ENCODE peak calls at places on chromosomes 12 and 14, in eight cellular contexts. One of them, this sample, is unnamed.
A peak's percentile ranks its signal among the peaks of the same experiment; 100 is the strongest.

GRCh38 chr12:94168041-94168440 is 19.7 kb downstream of the PLXNC1 start:
- DNase-seq in CD8-positive, alpha-beta T cell: no peak
- DNase-seq in gastrocnemius medialis: no peak
- DNase-seq in fibroblast of pulmonary artery: no peak
- DNase-seq in bronchial epithelial cell: no peak
- DNase-seq in MM.1S: no peak
- DNase-seq in OCI-LY7: no peak
- DNase-seq in A549: no peak
- DNase-seq in this sample: peak; percentile 35

GRCh38 chr12:5374691-5375090 is 57.2 kb upstream of the NTF3 start:
- DNase-seq in CD8-positive, alpha-beta T cell: no peak
- DNase-seq in gastrocnemius medialis: no peak
- DNase-seq in fibroblast of pulmonary artery: no peak
- DNase-seq in bronchial epithelial cell: no peak
- DNase-seq in MM.1S: no peak
- DNase-seq in OCI-LY7: no peak
- DNase-seq in A549: no peak
- DNase-seq in this sample: no peak

GRCh38 chr12:21500786-21501257 is 613 bp downstream of the RECQL start:
- DNase-seq in CD8-positive, alpha-beta T cell: no peak
- DNase-seq in gastrocnemius medialis: no peak
- DNase-seq in fibroblast of pulmonary artery: no peak
- DNase-seq in bronchial epithelial cell: no peak
- DNase-seq in MM.1S: no peak
- DNase-seq in OCI-LY7: peak; percentile 55
- DNase-seq in A549: no peak
- DNase-seq in this sample: no peak

GRCh38 chr12:64749466-64750202 is 9.6 kb downstream of the GNS start:
- DNase-seq in CD8-positive, alpha-beta T cell: no peak
- DNase-seq in gastrocnemius medialis: no peak
- DNase-seq in fibroblast of pulmonary artery: no peak
- DNase-seq in bronchial epithelial cell: no peak
- DNase-seq in MM.1S: no peak
- DNase-seq in OCI-LY7: no peak
- DNase-seq in A549: no peak
- DNase-seq in this sample: no peak

GRCh38 chr12:14892726-14893442 is 7.2 kb upstream of the MGP start:
- DNase-seq in CD8-positive, alpha-beta T cell: no peak
- DNase-seq in gastrocnemius medialis: peak; percentile 65
- DNase-seq in fibroblast of pulmonary artery: peak; percentile 71
- DNase-seq in bronchial epithelial cell: no peak
- DNase-seq in MM.1S: no peak
- DNase-seq in OCI-LY7: peak; percentile 15
- DNase-seq in A549: peak; percentile 31
- DNase-seq in this sample: peak; percentile 54

GRCh38 chr12:11725616-11726015 is 76.1 kb downstream of the ETV6 start:
- DNase-seq in CD8-positive, alpha-beta T cell: no peak
- DNase-seq in gastrocnemius medialis: no peak
- DNase-seq in fibroblast of pulmonary artery: peak; percentile 14
- DNase-seq in bronchial epithelial cell: peak; percentile 70
- DNase-seq in MM.1S: no peak
- DNase-seq in OCI-LY7: peak; percentile 77
- DNase-seq in A549: no peak
- DNase-seq in this sample: peak; percentile 54

GRCh38 chr14:28677381-28677780 is 89.2 kb upstream of the FOXG1 start:
- DNase-seq in CD8-positive, alpha-beta T cell: no peak
- DNase-seq in gastrocnemius medialis: no peak
- DNase-seq in fibroblast of pulmonary artery: no peak
- DNase-seq in bronchial epithelial cell: no peak
- DNase-seq in MM.1S: no peak
- DNase-seq in OCI-LY7: no peak
- DNase-seq in A549: no peak
- DNase-seq in this sample: no peak

GRCh38 chr12:34396861-34397590 is 374.7 kb downstream of the ALG10 start:
- DNase-seq in CD8-positive, alpha-beta T cell: peak; percentile 4
- DNase-seq in gastrocnemius medialis: peak; percentile 1
- DNase-seq in fibroblast of pulmonary artery: no peak
- DNase-seq in bronchial epithelial cell: no peak
- DNase-seq in MM.1S: no peak
- DNase-seq in OCI-LY7: no peak
- DNase-seq in A549: no peak
- DNase-seq in this sample: no peak

GRCh38 chr12:95351745-95352144 is 122.2 kb upstream of the METAP2 start:
- DNase-seq in CD8-positive, alpha-beta T cell: no peak
- DNase-seq in gastrocnemius medialis: peak; percentile 13
- DNase-seq in fibroblast of pulmonary artery: no peak
- DNase-seq in bronchial epithelial cell: no peak
- DNase-seq in MM.1S: no peak
- DNase-seq in OCI-LY7: no peak
- DNase-seq in A549: no peak
- DNase-seq in this sample: peak; percentile 22

GRCh38 chr12:41368006-41368405 is 179.9 kb downstream of the PDZRN4 start:
- DNase-seq in CD8-positive, alpha-beta T cell: no peak
- DNase-seq in gastrocnemius medialis: no peak
- DNase-seq in fibroblast of pulmonary artery: peak; percentile 8
- DNase-seq in bronchial epithelial cell: peak; percentile 3
- DNase-seq in MM.1S: peak; percentile 12
- DNase-seq in OCI-LY7: peak; percentile 54
- DNase-seq in A549: peak; percentile 38
- DNase-seq in this sample: peak; percentile 14

GRCh38 chr12:122081697-122082221 is 3.2 kb downstream of the MLXIP start:
- DNase-seq in CD8-positive, alpha-beta T cell: peak; percentile 45
- DNase-seq in gastrocnemius medialis: peak; percentile 31
- DNase-seq in fibroblast of pulmonary artery: peak; percentile 90
- DNase-seq in bronchial epithelial cell: peak; percentile 40
- DNase-seq in MM.1S: peak; percentile 50
- DNase-seq in OCI-LY7: peak; percentile 85
- DNase-seq in A549: no peak
- DNase-seq in this sample: peak; percentile 79

GRCh38 chr14:100612879-100613455 is 25.8 kb upstream of the BEGAIN start:
- DNase-seq in CD8-positive, alpha-beta T cell: no peak
- DNase-seq in gastrocnemius medialis: no peak
- DNase-seq in fibroblast of pulmonary artery: no peak
- DNase-seq in bronchial epithelial cell: no peak
- DNase-seq in MM.1S: no peak
- DNase-seq in OCI-LY7: no peak
- DNase-seq in A549: no peak
- DNase-seq in this sample: no peak

GRCh38 chr12:78088391-78088832 is 257.7 kb downstream of the NAV3 start:
- DNase-seq in CD8-positive, alpha-beta T cell: no peak
- DNase-seq in gastrocnemius medialis: no peak
- DNase-seq in fibroblast of pulmonary artery: peak; percentile 29
- DNase-seq in bronchial epithelial cell: no peak
- DNase-seq in MM.1S: peak; percentile 53
- DNase-seq in OCI-LY7: peak; percentile 16
- DNase-seq in A549: peak; percentile 4
- DNase-seq in this sample: peak; percentile 65

GRCh38 chr14:61889914-61890351 is 127.7 kb downstream of the SNAPC1 start:
- DNase-seq in CD8-positive, alpha-beta T cell: peak; percentile 16
- DNase-seq in gastrocnemius medialis: no peak
- DNase-seq in fibroblast of pulmonary artery: no peak
- DNase-seq in bronchial epithelial cell: no peak
- DNase-seq in MM.1S: peak; percentile 66
- DNase-seq in OCI-LY7: peak; percentile 73
- DNase-seq in A549: no peak
- DNase-seq in this sample: no peak

GRCh38 chr14:20415723-20416622 is 2.7 kb upstream of the TEP1 start:
- DNase-seq in CD8-positive, alpha-beta T cell: peak; percentile 31
- DNase-seq in gastrocnemius medialis: no peak
- DNase-seq in fibroblast of pulmonary artery: peak; percentile 75
- DNase-seq in bronchial epithelial cell: peak; percentile 52
- DNase-seq in MM.1S: peak; percentile 55
- DNase-seq in OCI-LY7: peak; percentile 84
- DNase-seq in A549: peak; percentile 67
- DNase-seq in this sample: peak; percentile 73

GRCh38 chr12:122182887-122183587 is at the start of gene LRRC43:
- DNase-seq in CD8-positive, alpha-beta T cell: peak; percentile 38
- DNase-seq in gastrocnemius medialis: no peak
- DNase-seq in fibroblast of pulmonary artery: peak; percentile 29
- DNase-seq in bronchial epithelial cell: peak; percentile 10
- DNase-seq in MM.1S: no peak
- DNase-seq in OCI-LY7: no peak
- DNase-seq in A549: no peak
- DNase-seq in this sample: peak; percentile 28

GRCh38 chr12:20214286-20214685 is 154.1 kb upstream of the PDE3A start:
- DNase-seq in CD8-positive, alpha-beta T cell: no peak
- DNase-seq in gastrocnemius medialis: no peak
- DNase-seq in fibroblast of pulmonary artery: peak; percentile 81
- DNase-seq in bronchial epithelial cell: no peak
- DNase-seq in MM.1S: no peak
- DNase-seq in OCI-LY7: no peak
- DNase-seq in A549: no peak
- DNase-seq in this sample: peak; percentile 59

GRCh38 chr14:99727096-99727870 is 43.2 kb downstream of the CYP46A1 start:
- DNase-seq in CD8-positive, alpha-beta T cell: no peak
- DNase-seq in gastrocnemius medialis: peak; percentile 6
- DNase-seq in fibroblast of pulmonary artery: no peak
- DNase-seq in bronchial epithelial cell: no peak
- DNase-seq in MM.1S: no peak
- DNase-seq in OCI-LY7: no peak
- DNase-seq in A549: no peak
- DNase-seq in this sample: no peak

DNA sequence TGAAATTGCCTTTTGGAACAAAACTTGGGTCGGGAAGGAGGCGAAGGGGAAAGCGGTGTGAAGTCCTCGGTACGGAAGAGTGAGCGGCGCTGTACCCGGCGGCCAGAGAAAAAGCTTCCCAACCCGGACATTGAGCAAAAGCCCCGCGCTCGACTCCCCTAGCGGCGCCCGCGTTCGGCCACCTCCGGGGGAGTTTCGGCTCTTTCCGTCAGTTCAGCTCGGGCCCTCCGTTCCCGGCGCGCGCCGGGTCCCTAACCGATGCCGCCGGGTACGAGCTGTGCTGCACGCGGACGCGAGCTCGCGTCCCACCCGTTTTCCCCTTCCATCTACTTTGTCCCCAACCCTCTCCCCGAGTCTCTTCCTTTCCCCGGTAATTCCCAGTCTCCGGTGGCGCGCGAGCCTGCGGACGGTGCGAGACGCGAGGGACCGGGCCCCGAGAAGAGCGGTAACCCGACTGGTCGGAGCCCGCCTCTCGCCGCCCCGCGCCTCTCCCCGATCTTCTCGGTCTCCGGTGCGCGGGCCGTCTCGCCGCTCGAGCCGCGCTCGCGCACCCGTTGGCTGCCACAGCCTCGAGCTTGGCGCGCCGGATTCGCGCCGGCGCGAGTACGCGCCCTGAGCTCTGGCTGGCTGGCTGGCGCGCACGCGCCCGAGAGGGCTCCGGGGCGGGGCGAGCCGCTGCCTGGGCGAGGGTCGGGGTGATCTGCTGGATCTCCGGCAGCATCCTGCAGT is 446 bp upstream of the SPATS2 start:
- DNase-seq in CD8-positive, alpha-beta T cell: peak; percentile 89
- DNase-seq in gastrocnemius medialis: peak; percentile 80
- DNase-seq in fibroblast of pulmonary artery: peak; percentile 96
- DNase-seq in bronchial epithelial cell: peak; percentile 82
- DNase-seq in MM.1S: peak; percentile 97
- DNase-seq in OCI-LY7: peak; percentile 95
- DNase-seq in A549: peak; percentile 97
- DNase-seq in this sample: peak; percentile 97
- TF ChIP-seq CTCF in CD8-positive, alpha-beta T cell: no peak
- TF ChIP-seq CTCF in gastrocnemius medialis: no peak
- TF ChIP-seq CTCF in fibroblast of pulmonary artery: peak; percentile 1
- TF ChIP-seq CTCF in bronchial epithelial cell: peak; percentile 44
- TF ChIP-seq CTCF in MM.1S: peak; percentile 13
- TF ChIP-seq CTCF in OCI-LY7: peak; percentile 19
- TF ChIP-seq CTCF in A549: no peak
- TF ChIP-seq CTCF in this sample: peak; percentile 44

DNA sequence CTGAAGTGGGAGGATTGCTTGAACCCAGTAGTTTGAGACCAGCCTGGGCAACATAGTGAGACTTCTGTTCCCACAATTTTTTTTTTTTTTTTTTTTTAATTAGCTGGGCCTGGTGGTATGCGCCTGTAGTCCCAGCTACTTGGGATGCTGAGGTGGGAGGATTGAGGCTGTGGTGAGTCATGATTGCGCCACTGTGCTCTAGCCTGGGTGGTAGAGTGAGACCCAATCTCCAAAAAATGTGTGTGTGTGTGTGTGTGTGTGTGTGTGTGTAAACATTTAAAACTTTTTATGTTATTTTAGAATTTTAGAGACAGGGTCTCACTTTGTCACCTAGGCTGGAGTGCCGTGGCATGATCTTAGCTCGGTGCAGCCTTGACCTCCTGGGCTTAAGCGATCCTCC is 6.8 kb downstream of the PPP1R36 start:
- DNase-seq in CD8-positive, alpha-beta T cell: no peak
- DNase-seq in gastrocnemius medialis: no peak
- DNase-seq in fibroblast of pulmonary artery: peak; percentile 89
- DNase-seq in bronchial epithelial cell: peak; percentile 61
- DNase-seq in MM.1S: no peak
- DNase-seq in OCI-LY7: no peak
- DNase-seq in A549: peak; percentile 44
- DNase-seq in this sample: peak; percentile 73
- H3K4me3 ChIP-seq in CD8-positive, alpha-beta T cell: no peak overlapping the region
- H3K4me3 ChIP-seq in gastrocnemius medialis: no peak overlapping the region
- H3K4me3 ChIP-seq in fibroblast of pulmonary artery: no peak overlapping the region
- H3K4me3 ChIP-seq in bronchial epithelial cell: no peak overlapping the region
- H3K4me3 ChIP-seq in MM.1S: no peak overlapping the region
- H3K4me3 ChIP-seq in OCI-LY7: no peak overlapping the region
- H3K4me3 ChIP-seq in A549: no peak overlapping the region
- H3K4me3 ChIP-seq in this sample: no peak overlapping the region

DNA sequence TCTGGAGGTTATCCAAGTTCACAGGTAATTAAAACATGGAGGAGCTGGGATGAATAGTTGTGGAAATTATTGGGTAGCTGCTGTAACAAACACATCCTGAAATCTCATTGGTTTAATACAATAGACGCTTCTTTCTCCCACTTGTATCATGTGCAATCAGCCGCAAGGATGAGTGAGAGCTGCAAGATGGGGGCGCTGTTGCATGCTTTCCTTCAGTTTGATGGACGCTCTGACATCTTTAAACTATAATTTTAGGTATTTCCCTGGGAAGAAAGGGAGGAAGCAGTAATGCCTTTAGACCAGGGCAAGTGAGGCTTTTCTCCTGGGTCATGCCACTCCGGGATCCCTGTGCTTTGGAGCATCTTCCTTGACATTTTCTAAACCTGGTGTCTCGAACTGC is 178.7 kb downstream of the PAWR start:
- DNase-seq in CD8-positive, alpha-beta T cell: no peak
- DNase-seq in gastrocnemius medialis: no peak
- DNase-seq in fibroblast of pulmonary artery: no peak
- DNase-seq in bronchial epithelial cell: no peak
- DNase-seq in MM.1S: no peak
- DNase-seq in OCI-LY7: no peak
- DNase-seq in A549: peak; percentile 34
- DNase-seq in this sample: no peak
- TF ChIP-seq CTCF in CD8-positive, alpha-beta T cell: no peak
- TF ChIP-seq CTCF in gastrocnemius medialis: no peak
- TF ChIP-seq CTCF in fibroblast of pulmonary artery: no peak
- TF ChIP-seq CTCF in bronchial epithelial cell: no peak
- TF ChIP-seq CTCF in MM.1S: peak; percentile 20
- TF ChIP-seq CTCF in OCI-LY7: peak; percentile 62
- TF ChIP-seq CTCF in A549: peak; percentile 21
- TF ChIP-seq CTCF in this sample: peak; percentile 39

DNA sequence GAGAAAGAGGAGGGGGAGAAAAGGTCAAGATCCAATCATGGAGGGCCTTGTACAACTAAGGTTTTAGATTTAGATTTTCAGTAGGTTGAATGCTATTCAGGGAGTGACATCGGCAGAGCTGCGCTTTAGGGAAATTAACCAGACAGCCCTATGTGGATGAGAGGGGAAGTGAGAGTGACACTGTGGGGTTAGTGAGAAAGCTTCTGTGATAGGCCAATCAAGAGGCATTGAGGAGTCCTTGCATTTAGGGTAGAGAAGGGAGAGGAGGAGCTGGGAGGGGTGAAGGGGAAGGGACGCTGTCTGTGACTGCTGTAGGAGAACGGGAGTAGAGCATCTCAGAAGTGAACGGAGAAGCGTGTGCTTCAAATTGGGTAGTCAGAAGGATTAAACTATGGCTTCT is 3.4 kb downstream of the HSD17B6 start:
- DNase-seq in CD8-positive, alpha-beta T cell: no peak
- DNase-seq in gastrocnemius medialis: no peak
- DNase-seq in fibroblast of pulmonary artery: no peak
- DNase-seq in bronchial epithelial cell: no peak
- DNase-seq in MM.1S: no peak
- DNase-seq in OCI-LY7: peak; percentile 81
- DNase-seq in A549: no peak
- DNase-seq in this sample: no peak
- H3K4me3 ChIP-seq in CD8-positive, alpha-beta T cell: no peak overlapping the region
- H3K4me3 ChIP-seq in gastrocnemius medialis: no peak overlapping the region
- H3K4me3 ChIP-seq in fibroblast of pulmonary artery: no peak overlapping the region
- H3K4me3 ChIP-seq in bronchial epithelial cell: no peak overlapping the region
- H3K4me3 ChIP-seq in MM.1S: no peak overlapping the region
- H3K4me3 ChIP-seq in OCI-LY7: peak overlapping the region; percentile 1
- H3K4me3 ChIP-seq in A549: no peak overlapping the region
- H3K4me3 ChIP-seq in this sample: no peak overlapping the region